ENCODE peak calls at places on chromosomes 4 and X, in seven cellular contexts. C, Y, J, I, U, V and P are unnamed samples.

GRCh38 chr4:91684955-91685354 is 618.8 kb upstream of the GRID2 start:
- DNase-seq in C (no peak), Y (no peak), J (no peak), I (no peak), U (no peak), V (no peak), P (no peak)

GRCh38 chr4:71290481-71290880 is 48.3 kb upstream of the SLC4A4 start:
- DNase-seq in C (no peak), Y (no peak), J (no peak), I (no peak), U (no peak), V (no peak), P (no peak)

GRCh38 chr4:182730791-182731190 is 186.4 kb downstream of the DCTD start:
- DNase-seq in C (no peak), Y (no peak), J (no peak), I (no peak), U (no peak), V (no peak), P (no peak)

GRCh38 chr4:111628437-111628836 is 516.8 kb upstream of the FAM241A start:
- DNase-seq in C (no peak), Y (no peak), J (peak; percentile 78), I (no peak), U (no peak), V (no peak), P (no peak)

GRCh38 chr4:61533140-61533539 is 333.0 kb downstream of the ADGRL3 start:
- DNase-seq in C (no peak), Y (no peak), J (no peak), I (no peak), U (no peak), V (no peak), P (no peak)

GRCh38 chrX:138986866-138987265 is 275.3 kb upstream of the FGF13 start:
- DNase-seq in C (no peak), Y (no peak), J (no peak), I (no peak), U (no peak), V (no peak), P (no peak)

GRCh38 chr4:102400898-102401297 is 55.6 kb upstream of the SLC39A8 start:
- DNase-seq in C (no peak), Y (no peak), J (no peak), I (no peak), U (no peak), V (no peak), P (no peak)

GRCh38 chrX:12567857-12568256 is 223.4 kb upstream of the PRPS2 start:
- DNase-seq in C (no peak), Y (peak; percentile 2), J (peak; percentile 17), I (no peak), U (peak; percentile 41), V (no peak), P (no peak)

GRCh38 chr4:78032446-78032845 is 24.7 kb upstream of the FRAS1 start:
- DNase-seq in C (peak; percentile 80), Y (no peak), J (no peak), I (no peak), U (no peak), V (no peak), P (no peak)

GRCh38 chr4:8505229-8505628 is 64.7 kb downstream of the TRMT44 start:
- DNase-seq in C (no peak), Y (no peak), J (no peak), I (no peak), U (no peak), V (no peak), P (no peak)

GRCh38 chrX:98357146-98357545 is 1473.4 kb downstream of the RPA4 start:
- DNase-seq in C (no peak), Y (no peak), J (no peak), I (no peak), U (peak; percentile 6), V (peak; percentile 7), P (no peak)

GRCh38 chr4:24655971-24656370 is 71.6 kb upstream of the DHX15 start:
- DNase-seq in C (no peak), Y (no peak), J (no peak), I (no peak), U (no peak), V (no peak), P (no peak)

GRCh38 chr4:142567199-142567598 is 278.9 kb downstream of the INPP4B start:
- DNase-seq in C (no peak), Y (peak; percentile 88), J (no peak), I (no peak), U (no peak), V (no peak), P (no peak)

GRCh38 chr4:31307026-31307425 is 586.9 kb downstream of the PCDH7 start:
- DNase-seq in C (no peak), Y (no peak), J (no peak), I (no peak), U (no peak), V (no peak), P (no peak)

GRCh38 chrX:104750146-104750699 is 184.2 kb downstream of the IL1RAPL2 start:
- DNase-seq in C (no peak), Y (no peak), J (no peak), I (no peak), U (no peak), V (no peak), P (no peak)

GRCh38 chr4:5711479-5712184 is 631 bp downstream of the EVC start:
- DNase-seq in C (no peak), Y (no peak), J (peak; percentile 55), I (peak; percentile 82), U (no peak), V (no peak), P (peak; percentile 58)

GRCh38 chr4:156638925-156639605 is 332.5 kb downstream of the PDGFC start:
- DNase-seq in C (no peak), Y (no peak), J (peak; percentile 86), I (no peak), U (no peak), V (peak; percentile 19), P (no peak)

GRCh38 chrX:102546818-102547493 is 30.4 kb upstream of the TMSB15A start:
- DNase-seq in C (peak; percentile 40), Y (peak; percentile 8), J (no peak), I (no peak), U (no peak), V (peak; percentile 17), P (no peak)

GRCh38 chr4:145818001-145818400 is 120.6 kb downstream of the ZNF827 start:
- DNase-seq in C (no peak), Y (no peak), J (no peak), I (no peak), U (no peak), V (no peak), P (no peak)

GRCh38 chr4:89997171-89997704 is 102.6 kb downstream of the MMRN1 start:
- DNase-seq in C (no peak), Y (no peak), J (no peak), I (no peak), U (no peak), V (no peak), P (no peak)

GRCh38 chr4:123121241-123121907 is 199.0 kb upstream of the NUDT6 start:
- DNase-seq in C (no peak), Y (no peak), J (peak; percentile 60), I (no peak), U (no peak), V (no peak), P (no peak)